ENCODE peak calls at places on chromosomes 13 and 19, in eight cellular contexts. O, M, S, C, D, I, B and V are unnamed samples.

GRCh38 chr19:6064016-6064702 is 46.1 kb downstream of the RFX2 start:
- DNase-seq in M (no peak), D (no peak), I (no peak), O (no peak), B (no peak), C (peak; percentile 50), S (no peak), V (no peak)

GRCh38 chr13:112521073-112521685 is 66.8 kb downstream of the TUBGCP3 start:
- DNase-seq in M (no peak), D (no peak), O (no peak), B (no peak), C (no peak), I (no peak), S (no peak), V (no peak)

GRCh38 chr13:28636078-28636477 is 22.9 kb upstream of the POMP start:
- DNase-seq in O (no peak), S (peak; percentile 60), B (no peak), M (no peak), D (no peak), I (no peak), C (no peak), V (no peak)

GRCh38 chr19:5667751-5668271 is 12.5 kb downstream of the MICOS13 start:
- DNase-seq in B (no peak), I (peak; percentile 80), C (peak; percentile 67), S (no peak), M (no peak), D (no peak), O (no peak), V (no peak)

GRCh38 chr19:1884719-1885334 is 469 bp downstream of the ABHD17A start:
- DNase-seq in B (no peak), D (no peak), O (no peak), S (no peak), M (no peak), I (no peak), C (peak; percentile 84), V (no peak)

GRCh38 chr13:24502567-24503375 is 9.8 kb downstream of the PARP4 start:
- DNase-seq in D (no peak), C (no peak), I (no peak), O (no peak), B (peak; percentile 38), M (peak; percentile 24), S (peak; percentile 53), V (no peak)

GRCh38 chr13:40452741-40453665 is 213.4 kb downstream of the FOXO1 start:
- DNase-seq in D (no peak), S (peak; percentile 28), B (no peak), M (no peak), C (no peak), I (no peak), O (no peak), V (no peak)

GRCh38 chr19:44718441-44719261 is 19.7 kb downstream of the CEACAM16 start:
- DNase-seq in I (peak; percentile 95), O (no peak), B (peak; percentile 70), S (peak; percentile 70), C (peak; percentile 92), M (peak; percentile 69), D (peak; percentile 66), V (no peak)

GRCh38 chr13:23060972-23061371 is 119.8 kb upstream of the SGCG start:
- DNase-seq in I (no peak), B (no peak), S (no peak), M (no peak), C (no peak), D (no peak), O (no peak), V (no peak)

GRCh38 chr13:34035676-34036325 is 217.9 kb downstream of the RFC3 start:
- DNase-seq in S (no peak), O (no peak), M (no peak), C (no peak), D (no peak), I (no peak), B (no peak), V (no peak)

GRCh38 chr13:69579351-69579750 is 528.3 kb upstream of the ATXN8OS start:
- DNase-seq in D (no peak), B (no peak), I (peak; percentile 28), M (no peak), C (no peak), O (no peak), S (no peak), V (no peak)

GRCh38 chr13:71290963-71291937 is 575.8 kb downstream of the DACH1 start:
- DNase-seq in C (no peak), I (no peak), D (peak; percentile 32), B (no peak), S (peak; percentile 11), M (no peak), O (peak; percentile 71), V (peak; percentile 81)

GRCh38 chr19:58544591-58545285 is 874 bp downstream of the TRIM28 start:
- DNase-seq in D (no peak), M (peak; percentile 73), I (peak; percentile 49), S (peak; percentile 52), B (no peak), C (peak; percentile 86), O (no peak), V (no peak)

GRCh38 chr19:44346556-44346955 is 9.9 kb downstream of the ZNF112 start:
- DNase-seq in C (no peak), D (no peak), B (no peak), O (no peak), I (no peak), M (no peak), S (no peak), V (no peak)

GRCh38 chr19:15180451-15181390 is 20.1 kb downstream of the NOTCH3 start:
- DNase-seq in B (no peak), I (peak; percentile 80), D (peak; percentile 56), C (no peak), O (no peak), M (no peak), S (no peak), V (no peak)

GRCh38 chr13:73162912-73163911 is 104.4 kb downstream of the KLF5 start:
- DNase-seq in D (no peak), S (no peak), B (no peak), M (no peak), O (no peak), C (no peak), I (no peak), V (no peak)

GRCh38 chr13:47564041-47564440 is 437.0 kb downstream of the SUCLA2 start:
- DNase-seq in O (no peak), I (peak; percentile 62), C (no peak), S (peak; percentile 11), B (no peak), M (peak; percentile 14), D (no peak), V (no peak)

GRCh38 chr13:43804461-43805070 is 17.8 kb upstream of the ENOX1 start:
- DNase-seq in O (peak; percentile 13), C (no peak), M (peak; percentile 59), I (peak; percentile 80), B (no peak), D (no peak), S (peak; percentile 86), V (peak; percentile 38)

GRCh38 chr13:78586706-78587105 is 16.6 kb downstream of the POU4F1 start:
- DNase-seq in M (peak; percentile 61), O (no peak), S (peak; percentile 8), C (peak; percentile 49), D (no peak), I (peak; percentile 96), B (no peak), V (no peak)

GRCh38 chr13:94816256-94816655 is 103.9 kb upstream of the SOX21 start:
- DNase-seq in D (no peak), I (no peak), S (no peak), M (no peak), C (no peak), O (no peak), B (no peak), V (no peak)

GRCh38 chr13:94813920-94814500 is 101.7 kb upstream of the SOX21 start:
- DNase-seq in O (peak; percentile 3), I (no peak), B (no peak), S (no peak), D (no peak), M (no peak), C (no peak), V (no peak)

GRCh38 chr13:94811753-94812152 is 99.4 kb upstream of the SOX21 start:
- DNase-seq in D (no peak), B (no peak), S (no peak), M (no peak), C (no peak), I (no peak), O (no peak), V (no peak)
- H3K4me3 ChIP-seq in D (no peak overlapping the region), B (no peak overlapping the region), S (no peak overlapping the region), M (no peak overlapping the region), C (no peak overlapping the region), I (no peak overlapping the region), O (no peak overlapping the region), V (no peak overlapping the region)

DNA sequence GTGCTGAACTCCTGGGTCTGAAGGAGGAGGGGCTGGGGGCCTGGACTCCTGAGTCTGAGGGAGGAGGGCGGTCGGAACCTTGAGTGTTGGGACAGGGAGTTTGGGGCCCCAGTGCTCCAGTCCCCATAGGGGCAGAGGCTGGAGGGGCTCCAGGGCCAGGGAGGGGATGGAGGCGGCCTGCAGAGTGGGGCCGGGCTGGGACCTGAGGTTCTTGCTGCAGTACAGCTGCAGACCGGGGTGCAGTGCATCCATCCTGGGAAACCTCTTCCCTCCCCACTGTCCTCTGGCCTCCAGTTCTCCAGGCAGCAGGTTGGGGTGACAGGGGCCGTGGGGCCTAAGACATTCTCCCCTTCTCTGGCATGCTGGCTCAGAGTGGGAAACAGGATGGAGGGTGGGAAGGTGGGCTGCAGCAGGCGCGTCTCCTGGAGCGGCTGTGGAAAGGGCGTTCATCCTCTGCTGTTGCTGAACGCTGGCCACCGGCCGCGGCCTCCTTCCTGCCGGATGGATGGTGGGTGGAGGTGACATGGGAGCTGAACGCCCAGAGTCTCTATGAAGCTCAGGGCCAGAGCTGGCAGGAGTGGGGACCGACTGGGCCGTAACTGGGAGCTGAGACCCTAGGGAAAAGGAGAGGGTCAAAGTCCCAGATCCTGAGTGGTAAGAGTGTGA is 1.6 kb downstream of the BRSK1 start:
- DNase-seq in S (no peak), O (no peak), B (no peak), I (peak; percentile 24), M (no peak), D (no peak), C (peak; percentile 70), V (no peak)
- H3K4me3 ChIP-seq in S (peak overlapping the region; percentile 29), O (no peak overlapping the region), B (no peak overlapping the region), I (peak overlapping the region; percentile 56), M (peak overlapping the region; percentile 80), D (no peak overlapping the region), C (no peak overlapping the region), V (no peak overlapping the region)

GRCh38 chr19:16895467-16896097 is 6.8 kb downstream of the F2RL3 start:
- DNase-seq in M (peak; percentile 35), B (no peak), D (no peak), O (no peak), S (peak; percentile 20), C (no peak), I (no peak), V (no peak)
- H3K4me3 ChIP-seq in M (no peak overlapping the region), B (peak overlapping the region; percentile 64), D (no peak overlapping the region), O (no peak overlapping the region), S (no peak overlapping the region), C (no peak overlapping the region), I (peak overlapping the region; percentile 91), V (no peak overlapping the region)

GRCh38 chr19:7862413-7862951 is 11.7 kb downstream of the PRR36 start:
- DNase-seq in O (no peak), C (peak; percentile 87), M (peak; percentile 93), I (peak; percentile 97), B (peak; percentile 61), D (peak; percentile 78), S (peak; percentile 52), V (peak; percentile 65)
- H3K4me3 ChIP-seq in O (no peak overlapping the region), C (no peak overlapping the region), M (peak overlapping the region; percentile 82), I (peak overlapping the region; percentile 67), B (peak overlapping the region; percentile 38), D (no peak overlapping the region), S (no peak overlapping the region), V (peak overlapping the region; percentile 28)

GRCh38 chr19:10193666-10194499 is 870 bp downstream of the DNMT1 start:
- DNase-seq in D (no peak), S (peak; percentile 43), O (no peak), I (peak; percentile 65), C (peak; percentile 87), M (peak; percentile 3), B (no peak), V (peak; percentile 8)
- H3K4me3 ChIP-seq in D (peak overlapping the region; percentile 73), S (peak overlapping the region; percentile 95), O (peak overlapping the region; percentile 100), I (peak overlapping the region; percentile 92), C (peak overlapping the region; percentile 80), M (peak overlapping the region; percentile 94), B (peak overlapping the region; percentile 87), V (peak overlapping the region; percentile 62)